ENCODE peak calls at places on chromosomes 13 and 19, in eight cellular contexts. Q is neuronal stem cell; C is H9; G is CD8-positive, alpha-beta memory T cell; U is SJSA1; H is lung; T is suprapubic skin; R is fibroblast of lung. I is an unnamed sample. For H3K4me1, the result is how much of the 10 kb centered on the place peaks cover.

GRCh38 chr19:51368366-51369282 is at the start of gene CLDND2:
- DNase-seq in Q (no peak), C (no peak), G (peak), U (no peak), H (no peak), T (no peak), R (no peak), I (no peak)

GRCh38 chr13:78659450-78660110 is 625 bp upstream of the OBI1 start:
- DNase-seq in Q (no peak), C (no peak), G (no peak), U (no peak), H (no peak), T (no peak), R (no peak), I (no peak)

GRCh38 chr13:51959773-51960172 is 51.5 kb downstream of the ATP7B start:
- DNase-seq in Q (no peak), C (no peak), G (no peak), U (no peak), H (no peak), T (no peak), R (no peak), I (no peak)

GRCh38 chr19:52527954-52528326 is 472 bp downstream of the ZNF808 start:
- DNase-seq in Q (no peak), C (peak), G (no peak), U (no peak), H (no peak), T (peak), R (peak), I (peak)

GRCh38 chr13:45218689-45219088 is 17.8 kb upstream of the KCTD4 start:
- DNase-seq in Q (no peak), C (no peak), G (no peak), U (no peak), H (no peak), T (no peak), R (no peak), I (no peak)

GRCh38 chr13:64684685-64685431 is 2545.3 kb downstream of the PCDH9 start:
- DNase-seq in Q (no peak), C (peak), G (no peak), U (no peak), H (no peak), T (no peak), R (peak), I (no peak)

GRCh38 chr13:50320297-50320862 is 305.1 kb downstream of the KCNRG start:
- DNase-seq in Q (no peak), C (no peak), G (no peak), U (peak), H (no peak), T (no peak), R (peak), I (peak)

GRCh38 chr13:77002590-77003190 is 10.8 kb downstream of the CLN5 start:
- DNase-seq in Q (no peak), C (no peak), G (no peak), U (no peak), H (no peak), T (no peak), R (peak), I (no peak)

GRCh38 chr19:19550454-19550842 is 12.4 kb downstream of the CILP2 start:
- DNase-seq in Q (no peak), C (no peak), G (no peak), U (no peak), H (no peak), T (no peak), R (peak), I (no peak)

GRCh38 chr13:47997384-47997783 is 3.7 kb downstream of the SUCLA2 start:
- DNase-seq in Q (no peak), C (no peak), G (no peak), U (no peak), H (no peak), T (no peak), R (no peak), I (no peak)

GRCh38 chr13:99123101-99124045 is 77.3 kb upstream of the UBAC2 start:
- DNase-seq in Q (no peak), C (no peak), G (no peak), U (peak), H (no peak), T (no peak), R (peak), I (no peak)

GRCh38 chr13:85567909-85568308 is 231.3 kb downstream of the SLITRK6 start:
- DNase-seq in Q (no peak), C (no peak), G (no peak), U (no peak), H (no peak), T (no peak), R (no peak), I (no peak)

GRCh38 chr13:50358715-50359367 is 343.6 kb downstream of the KCNRG start:
- DNase-seq in Q (no peak), C (no peak), G (no peak), U (no peak), H (no peak), T (no peak), R (no peak), I (no peak)

GRCh38 chr13:83298636-83299035 is 583.6 kb downstream of the SLITRK1 start:
- DNase-seq in Q (no peak), C (no peak), G (no peak), U (no peak), H (no peak), T (no peak), R (no peak), I (no peak)

GRCh38 chr19:3801412-3802096 is 15.4 kb upstream of the MATK start:
- DNase-seq in Q (peak), C (peak), G (peak), U (no peak), H (no peak), T (no peak), R (peak), I (no peak)

GRCh38 chr13:27395007-27395510 is 29.4 kb upstream of the GTF3A start:
- DNase-seq in Q (no peak), C (no peak), G (no peak), U (no peak), H (no peak), T (no peak), R (no peak), I (no peak)
- H3K27ac ChIP-seq in Q (no peak), C (no peak), G (no peak), U (no peak), H (no peak), T (no peak), R (no peak), I (no peak)

GRCh38 chr13:31851201-31851600 is 111.9 kb downstream of the RXFP2 start:
- DNase-seq in Q (no peak), C (no peak), G (no peak), U (no peak), H (no peak), T (no peak), R (no peak), I (no peak)
- H3K4me1 ChIP-seq in Q (under half), C (under half), G (under half), U (under half), H (under half), T (under half), R (under half), I (under half)

DNA sequence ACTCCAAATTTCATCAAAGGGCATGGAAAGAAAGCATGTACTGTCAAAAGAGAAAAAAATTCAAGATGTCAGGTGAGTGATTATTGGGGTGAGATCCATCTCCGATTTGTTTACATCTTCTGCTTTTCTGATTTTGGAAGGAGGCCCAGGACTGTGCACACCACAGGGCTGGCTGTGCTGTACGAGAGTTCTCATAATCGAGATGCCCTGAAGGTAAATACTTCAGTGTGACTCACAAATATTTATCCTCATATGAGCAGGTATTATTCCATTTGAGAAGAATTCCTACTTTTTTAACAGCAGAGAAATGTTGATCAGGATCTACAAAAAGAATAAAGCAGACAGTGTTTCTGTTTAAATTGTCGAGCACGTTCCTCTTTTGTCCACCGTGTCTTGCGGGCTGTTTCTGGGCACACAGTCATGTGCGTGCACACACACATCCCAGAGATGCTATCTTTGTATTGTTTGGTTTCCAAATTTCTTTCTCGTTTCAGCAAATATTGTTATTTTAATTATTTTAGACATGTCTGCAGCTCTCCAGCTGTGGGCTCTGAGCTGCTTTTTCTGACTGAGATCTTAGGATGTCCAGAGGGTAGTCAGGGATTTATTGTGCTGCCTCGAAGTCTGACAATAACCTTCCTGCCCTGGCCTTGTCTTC is 103.8 kb downstream of the KL start:
- DNase-seq in Q (no peak), C (no peak), G (no peak), U (peak), H (no peak), T (no peak), R (peak), I (peak)
- H3K27ac ChIP-seq in Q (no peak), C (no peak), G (no peak), U (no peak), H (no peak), T (peak), R (no peak), I (peak)

GRCh38 chr13:40640845-40641458 is 25.5 kb downstream of the FOXO1 start:
- DNase-seq in Q (no peak), C (no peak), G (no peak), U (no peak), H (no peak), T (no peak), R (no peak), I (no peak)
- H3K4me1 ChIP-seq in Q (under half), C (under half), G (half or more), U (under half), H (under half), T (half or more), R (under half), I (under half)